ENCODE peak calls at places on chromosomes 5 and 9, in ten cellular contexts. W is A549; Q is tibial nerve; X is Calu3; I is choroid plexus epithelial cell; C is upper lobe of right lung; P is ascending aorta; A is IMR-90; U is fibroblast of pulmonary artery; M is CD8-positive, alpha-beta T cell. V is an unnamed sample.
A peak's percentile ranks its signal among the peaks of the same experiment; 100 is the strongest.

GRCh38 chr5:7094626-7095025 is 301.3 kb upstream of the ADCY2 start:
- DNase-seq in A (no peak), C (no peak), Q (no peak), W (no peak), I (no peak), M (no peak), P (no peak), X (no peak), U (no peak), V (peak; percentile 82)

GRCh38 chr5:155767480-155767879 is 559.5 kb upstream of the SGCD start:
- DNase-seq in I (no peak), X (no peak), U (no peak), P (no peak), A (no peak), M (no peak), Q (no peak), W (no peak), C (no peak), V (no peak)

GRCh38 chr9:114604974-114605373 is 6.1 kb upstream of the TMEM268 start:
- DNase-seq in X (no peak), M (no peak), A (no peak), C (no peak), W (no peak), Q (no peak), P (no peak), I (no peak), U (no peak), V (no peak)

GRCh38 chr5:175878544-175879438 is 7.4 kb downstream of the CPLX2 start:
- DNase-seq in U (no peak), I (no peak), X (no peak), W (no peak), C (no peak), Q (no peak), A (no peak), M (no peak), P (no peak), V (peak; percentile 64)

GRCh38 chr5:10775646-10776045 is 14.6 kb upstream of the DAP start:
- DNase-seq in I (no peak), W (no peak), C (no peak), A (no peak), P (no peak), Q (no peak), M (no peak), U (no peak), X (no peak), V (no peak)

GRCh38 chr9:126000731-126001580 is 253.8 kb downstream of the PBX3 start:
- DNase-seq in I (no peak), W (no peak), C (peak; percentile 48), X (no peak), P (no peak), U (no peak), M (no peak), Q (no peak), A (no peak), V (no peak)

GRCh38 chr5:180802325-180803180 is at the start of gene MGAT1:
- DNase-seq in A (peak; percentile 83), C (peak; percentile 95), X (peak; percentile 94), Q (peak; percentile 90), W (peak; percentile 74), P (peak; percentile 93), M (peak; percentile 80), I (peak; percentile 84), U (peak; percentile 91), V (peak; percentile 91)

GRCh38 chr9:136857166-136857565 is 5.0 kb downstream of the MAMDC4 start:
- DNase-seq in U (no peak), X (no peak), M (no peak), W (no peak), C (no peak), A (no peak), I (no peak), Q (no peak), P (no peak), V (no peak)

DNA sequence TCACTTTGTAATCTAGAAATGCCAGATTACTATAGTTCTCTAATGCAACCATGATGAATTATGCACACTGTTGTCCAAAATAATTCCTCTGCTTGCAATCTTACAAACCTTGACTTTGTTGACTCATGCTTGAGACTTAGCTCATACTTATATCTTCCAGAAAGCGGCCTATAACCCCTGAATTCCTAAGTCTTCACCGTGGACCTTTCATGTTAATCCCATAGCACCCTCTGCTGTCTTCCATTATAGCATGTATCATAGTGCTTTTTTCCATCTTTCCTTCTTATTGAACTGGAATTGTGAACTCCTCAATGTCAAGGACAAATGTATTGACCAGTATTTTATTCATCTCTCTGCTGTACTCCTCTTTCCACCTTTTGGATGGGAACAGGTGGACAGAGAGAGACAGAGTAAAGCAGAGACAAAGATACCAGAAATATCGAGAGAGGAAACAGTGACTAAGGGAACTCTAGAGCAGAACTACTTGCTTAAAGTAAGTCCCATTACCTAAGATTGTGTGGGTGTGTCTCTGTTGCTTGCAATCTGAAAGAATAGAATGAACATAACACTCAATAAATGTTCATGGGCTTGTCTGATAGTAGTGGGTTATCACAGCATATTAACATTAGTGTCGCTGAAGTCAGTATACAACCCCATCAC is 110.0 kb downstream of the LURAP1L start:
- DNase-seq in M (no peak), A (peak; percentile 88), C (no peak), I (peak; percentile 92), W (peak; percentile 86), X (peak; percentile 22), U (peak; percentile 87), P (no peak), Q (no peak), V (no peak)
- TF ChIP-seq CTCF in M (no peak), A (peak; percentile 79), C (peak; percentile 45), I (peak; percentile 68), W (peak; percentile 89), X (no peak), U (peak; percentile 69), P (peak; percentile 50), Q (peak; percentile 17), V (peak; percentile 37)

GRCh38 chr9:109401169-109401989 is 80.5 kb upstream of the EPB41L4B start:
- DNase-seq in P (no peak), A (peak; percentile 35), I (peak; percentile 77), M (no peak), W (peak; percentile 74), U (peak; percentile 71), Q (peak; percentile 10), C (no peak), X (peak; percentile 61), V (peak; percentile 74)
- TF ChIP-seq CTCF in P (peak; percentile 27), A (peak; percentile 58), I (peak; percentile 92), M (no peak), W (peak; percentile 91), U (peak; percentile 86), Q (peak; percentile 43), C (peak; percentile 61), X (peak; percentile 66), V (peak; percentile 78)

GRCh38 chr5:39713224-39713911 is 288.6 kb upstream of the DAB2 start:
- DNase-seq in I (peak; percentile 26), P (no peak), X (no peak), C (no peak), W (peak; percentile 78), A (peak; percentile 2), U (peak; percentile 64), Q (peak; percentile 15), M (no peak), V (no peak)

GRCh38 chr5:39717186-39717897 is 292.6 kb upstream of the DAB2 start:
- DNase-seq in A (peak; percentile 58), X (no peak), W (no peak), P (no peak), M (no peak), U (peak; percentile 17), I (peak; percentile 35), C (no peak), Q (no peak), V (no peak)

GRCh38 chr5:39712316-39713223 is 287.8 kb upstream of the DAB2 start:
- DNase-seq in I (no peak), Q (no peak), X (no peak), C (no peak), P (no peak), M (no peak), W (peak; percentile 61), A (no peak), U (no peak), V (no peak)

GRCh38 chr5:39714036-39714698 is 289.4 kb upstream of the DAB2 start:
- DNase-seq in Q (peak; percentile 68), C (no peak), X (peak; percentile 61), A (peak; percentile 68), M (peak; percentile 36), U (peak; percentile 86), P (no peak), W (peak; percentile 81), I (peak; percentile 87), V (peak; percentile 29)

DNA sequence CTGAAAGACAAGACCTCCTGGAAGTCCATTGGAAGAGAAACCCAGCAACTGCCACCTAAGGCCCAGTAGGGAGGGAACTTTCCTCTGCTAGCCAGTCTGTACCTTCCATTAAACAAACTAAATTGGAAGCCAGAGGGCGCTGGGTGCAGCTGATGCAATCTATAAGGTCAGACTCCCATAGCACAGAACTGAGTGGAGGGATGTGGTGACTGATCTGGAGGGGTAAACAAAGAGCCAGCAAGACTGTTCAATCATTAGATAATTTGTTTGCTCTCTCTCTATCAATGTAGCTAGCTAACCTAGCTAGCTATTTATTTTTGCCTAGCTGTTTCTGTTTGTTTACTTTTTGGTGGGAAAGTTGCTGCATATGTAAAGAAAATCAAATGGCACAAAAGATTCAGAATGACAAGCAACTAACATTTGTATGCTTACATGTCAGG is 291.8 kb upstream of the DAB2 start:
- DNase-seq in C (no peak), I (peak; percentile 84), A (peak; percentile 46), U (peak; percentile 74), P (no peak), X (peak; percentile 58), Q (peak; percentile 20), M (peak; percentile 12), W (peak; percentile 85), V (peak; percentile 22)
- TF ChIP-seq CTCF in C (peak; percentile 19), I (peak; percentile 78), A (peak; percentile 46), U (peak; percentile 68), P (no peak), X (no peak), Q (no peak), M (no peak), W (peak; percentile 68), V (peak; percentile 22)

DNA sequence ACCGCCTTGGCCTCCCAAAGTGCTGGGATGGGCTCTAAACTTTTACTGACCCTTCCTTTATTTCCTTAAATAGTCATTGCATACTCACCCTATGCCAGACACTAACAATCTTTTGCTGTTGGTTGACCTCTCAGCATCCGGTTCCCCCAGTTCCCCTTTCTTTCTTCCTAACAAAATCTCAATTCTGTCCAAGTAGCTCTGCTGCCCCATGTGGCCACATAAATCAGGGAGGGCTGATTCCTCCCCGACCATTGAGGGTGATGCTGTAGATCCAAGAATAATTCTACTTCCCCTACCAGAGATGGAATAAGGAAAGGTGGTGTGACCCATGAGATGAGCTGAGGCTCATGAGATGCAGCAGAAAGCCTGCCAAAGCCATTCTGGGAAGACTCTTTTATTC is 315.3 kb upstream of the MSX2 start:
- DNase-seq in C (no peak), I (peak; percentile 21), X (peak; percentile 27), A (no peak), W (no peak), U (no peak), P (no peak), M (no peak), Q (no peak), V (no peak)
- TF ChIP-seq CTCF in C (no peak), I (peak; percentile 52), X (peak; percentile 30), A (peak; percentile 4), W (peak; percentile 5), U (peak; percentile 26), P (no peak), M (no peak), Q (no peak), V (no peak)

DNA sequence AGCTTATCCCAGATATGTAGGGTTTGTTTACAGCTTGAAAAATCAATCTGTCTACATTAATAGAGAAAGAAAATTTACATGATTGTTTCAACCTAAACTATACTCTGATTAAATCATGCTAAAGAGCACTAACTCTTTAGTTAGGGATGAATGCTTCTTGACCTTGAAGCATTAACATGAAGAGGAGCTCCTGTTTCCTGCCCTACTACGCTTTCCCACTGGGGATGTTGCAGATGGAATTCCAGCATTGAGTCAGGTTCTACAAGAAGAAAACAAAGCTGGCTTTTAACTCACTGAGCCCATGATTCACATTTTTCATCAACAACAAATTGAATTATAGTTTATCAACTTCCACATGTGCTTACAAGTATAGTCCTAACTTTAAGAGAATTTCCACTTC is 471.3 kb downstream of the TMEM232 start:
- DNase-seq in Q (no peak), C (no peak), I (no peak), P (no peak), W (no peak), A (no peak), U (no peak), X (no peak), M (no peak), V (no peak)
- TF ChIP-seq CTCF in Q (no peak), C (no peak), I (no peak), P (no peak), W (no peak), A (no peak), U (no peak), X (no peak), M (no peak), V (no peak)